ENCODE peak calls at places on chromosomes 7 and 10, in eight cellular contexts. A, F, V, R, T, Z, C and J are unnamed samples.

GRCh38 chr10:64271983-64272382 is 750.8 kb downstream of the REEP3 start:
- DNase-seq in A (peak), F (no peak), V (no peak), R (no peak), T (no peak), Z (peak), C (no peak), J (no peak)

GRCh38 chr10:7956508-7956907 is 98.0 kb upstream of the GATA3 start:
- DNase-seq in A (no peak), F (no peak), V (peak), R (no peak), T (no peak), Z (no peak), C (no peak), J (peak)

GRCh38 chr10:132645630-132646442 is 108.2 kb downstream of the INPP5A start:
- DNase-seq in A (no peak), F (no peak), V (no peak), R (no peak), T (peak), Z (peak), C (no peak), J (no peak)

GRCh38 chr10:102633282-102633681 is 11.0 kb upstream of the TRIM8 start:
- DNase-seq in A (no peak), F (peak), V (peak), R (no peak), T (peak), Z (peak), C (no peak), J (no peak)

GRCh38 chr10:97000487-97001182 is 168.5 kb downstream of the LCOR start:
- DNase-seq in A (peak), F (no peak), V (no peak), R (no peak), T (no peak), Z (peak), C (no peak), J (no peak)

GRCh38 chr7:36967387-36967786 is 243.1 kb upstream of the AOAH start:
- DNase-seq in A (peak), F (peak), V (no peak), R (no peak), T (peak), Z (peak), C (peak), J (no peak)

GRCh38 chr7:108836246-108836645 is 266.6 kb downstream of the DNAJB9 start:
- DNase-seq in A (no peak), F (no peak), V (no peak), R (no peak), T (no peak), Z (no peak), C (no peak), J (no peak)

GRCh38 chr7:55273186-55273980 is 91.8 kb upstream of the LANCL2 start:
- DNase-seq in A (no peak), F (no peak), V (no peak), R (no peak), T (no peak), Z (no peak), C (no peak), J (no peak)

GRCh38 chr10:59971915-59972314 is 65.6 kb upstream of the CCDC6 start:
- DNase-seq in A (no peak), F (no peak), V (no peak), R (no peak), T (no peak), Z (no peak), C (no peak), J (no peak)

GRCh38 chr7:13411641-13412040 is 577.8 kb downstream of the ETV1 start:
- DNase-seq in A (no peak), F (no peak), V (no peak), R (no peak), T (no peak), Z (no peak), C (no peak), J (no peak)

GRCh38 chr10:3873728-3874461 is 88.9 kb upstream of the KLF6 start:
- DNase-seq in A (peak), F (no peak), V (peak), R (peak), T (no peak), Z (no peak), C (peak), J (peak)

GRCh38 chr7:55561756-55562155 is 10.5 kb downstream of the VOPP1 start:
- DNase-seq in A (no peak), F (no peak), V (no peak), R (no peak), T (no peak), Z (no peak), C (no peak), J (no peak)

GRCh38 chr10:123558651-123559050 is 107.5 kb upstream of the GPR26 start:
- DNase-seq in A (peak), F (no peak), V (no peak), R (no peak), T (no peak), Z (peak), C (no peak), J (no peak)

GRCh38 chr7:16189026-16189715 is 232.2 kb downstream of the CRPPA start:
- DNase-seq in A (no peak), F (no peak), V (no peak), R (no peak), T (no peak), Z (no peak), C (no peak), J (peak)

GRCh38 chr10:9786101-9786500 is 1231.6 kb upstream of the CELF2 start:
- DNase-seq in A (no peak), F (no peak), V (no peak), R (no peak), T (no peak), Z (no peak), C (no peak), J (no peak)

GRCh38 chr10:78407009-78407711 is 373.5 kb downstream of the RPS24 start:
- DNase-seq in A (peak), F (peak), V (peak), R (no peak), T (peak), Z (peak), C (peak), J (peak)

DNA sequence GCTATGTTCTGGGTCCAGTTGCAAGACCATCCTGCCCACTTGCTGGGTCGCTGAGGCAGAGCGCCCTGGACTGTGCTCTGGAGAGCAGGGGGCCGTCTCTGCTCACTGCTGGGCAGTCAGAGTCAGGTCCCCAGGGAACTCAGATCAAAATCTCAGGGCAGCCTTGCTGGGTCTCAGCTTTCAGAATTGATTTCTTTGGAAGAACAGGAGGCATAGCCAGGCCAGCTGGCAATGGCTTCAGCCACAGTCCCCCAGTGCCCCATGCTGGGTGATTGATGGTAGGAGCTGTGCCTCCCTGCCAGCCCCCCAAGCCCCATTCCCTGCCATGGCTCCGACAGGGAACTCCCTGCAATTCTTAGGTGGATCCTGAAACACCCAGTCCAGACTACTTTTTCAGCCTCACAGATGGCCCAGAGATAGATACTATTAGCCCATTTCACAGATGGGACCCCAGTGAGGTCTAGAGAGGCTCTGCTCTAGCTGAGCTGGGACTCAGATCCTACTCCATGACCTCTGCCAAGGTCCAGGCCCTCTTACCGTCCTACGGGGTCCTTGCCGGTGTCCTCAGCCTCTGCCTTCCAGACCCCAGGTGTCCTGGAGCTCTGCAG is 470 bp downstream of the MMRN2 start:
- DNase-seq in A (no peak), F (no peak), V (no peak), R (no peak), T (peak), Z (peak), C (no peak), J (no peak)
- H3K4me3 ChIP-seq in A (no peak), F (peak), V (no peak), R (no peak), T (no peak), Z (no peak), C (no peak), J (no peak)

GRCh38 chr10:29616542-29616941 is 18.2 kb downstream of the SVIL start:
- DNase-seq in A (no peak), F (no peak), V (no peak), R (no peak), T (no peak), Z (peak), C (no peak), J (no peak)

GRCh38 chr10:29619273-29619672 is 15.5 kb downstream of the SVIL start:
- DNase-seq in A (no peak), F (no peak), V (no peak), R (no peak), T (no peak), Z (no peak), C (no peak), J (no peak)

GRCh38 chr10:29617880-29618340 is 16.9 kb downstream of the SVIL start:
- DNase-seq in A (no peak), F (no peak), V (no peak), R (no peak), T (no peak), Z (peak), C (no peak), J (no peak)

GRCh38 chr10:29620112-29620690 is 14.6 kb downstream of the SVIL start:
- DNase-seq in A (no peak), F (no peak), V (no peak), R (no peak), T (no peak), Z (peak), C (no peak), J (no peak)

DNA sequence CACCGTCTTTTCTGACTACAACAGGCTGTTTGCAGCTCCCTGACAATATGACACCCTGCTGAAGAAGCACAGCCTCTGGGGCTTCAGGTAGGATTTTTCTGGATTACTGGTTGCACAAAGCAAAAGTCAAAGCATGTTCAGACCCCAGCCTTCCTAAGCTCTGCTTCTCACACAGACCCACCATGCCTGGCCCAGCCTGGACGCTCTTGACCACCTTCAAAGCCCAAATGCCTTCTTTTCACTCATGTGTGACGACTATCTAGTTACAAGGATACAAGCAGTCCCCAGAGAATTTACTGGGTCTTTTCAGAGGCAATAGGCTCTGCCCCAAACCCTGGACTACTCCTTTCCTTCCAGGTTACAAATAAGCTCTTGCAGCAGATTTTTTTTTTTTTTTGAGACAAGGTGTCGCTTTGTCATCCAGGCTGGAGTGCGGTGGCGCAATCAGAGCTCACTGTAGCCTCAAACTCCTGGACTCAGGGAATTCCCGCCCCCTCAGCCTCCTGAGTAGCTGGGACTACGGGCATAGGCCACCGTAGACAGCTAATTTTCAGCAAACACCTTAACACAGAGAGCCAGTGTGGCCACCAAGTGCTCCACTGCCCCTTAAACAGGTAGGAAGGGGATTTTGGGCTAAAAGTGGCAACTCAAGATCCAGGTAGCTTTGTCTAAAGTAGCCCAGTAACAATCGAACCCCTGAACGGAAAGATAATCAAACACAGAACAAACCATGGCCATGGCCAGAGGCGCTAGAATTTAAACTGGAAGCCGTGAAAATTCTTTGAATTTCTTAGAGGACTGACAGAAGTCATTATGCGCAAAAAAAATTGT is 16.2 kb downstream of the SVIL start:
- DNase-seq in A (peak), F (peak), V (no peak), R (no peak), T (no peak), Z (peak), C (no peak), J (no peak)
- H3K4me3 ChIP-seq in A (no peak), F (no peak), V (no peak), R (no peak), T (no peak), Z (no peak), C (no peak), J (no peak)

GRCh38 chr7:4631021-4631663 is 51.0 kb upstream of the FOXK1 start:
- DNase-seq in A (no peak), F (no peak), V (no peak), R (no peak), T (no peak), Z (no peak), C (no peak), J (no peak)
- H3K4me3 ChIP-seq in A (peak), F (no peak), V (no peak), R (no peak), T (no peak), Z (no peak), C (no peak), J (no peak)

DNA sequence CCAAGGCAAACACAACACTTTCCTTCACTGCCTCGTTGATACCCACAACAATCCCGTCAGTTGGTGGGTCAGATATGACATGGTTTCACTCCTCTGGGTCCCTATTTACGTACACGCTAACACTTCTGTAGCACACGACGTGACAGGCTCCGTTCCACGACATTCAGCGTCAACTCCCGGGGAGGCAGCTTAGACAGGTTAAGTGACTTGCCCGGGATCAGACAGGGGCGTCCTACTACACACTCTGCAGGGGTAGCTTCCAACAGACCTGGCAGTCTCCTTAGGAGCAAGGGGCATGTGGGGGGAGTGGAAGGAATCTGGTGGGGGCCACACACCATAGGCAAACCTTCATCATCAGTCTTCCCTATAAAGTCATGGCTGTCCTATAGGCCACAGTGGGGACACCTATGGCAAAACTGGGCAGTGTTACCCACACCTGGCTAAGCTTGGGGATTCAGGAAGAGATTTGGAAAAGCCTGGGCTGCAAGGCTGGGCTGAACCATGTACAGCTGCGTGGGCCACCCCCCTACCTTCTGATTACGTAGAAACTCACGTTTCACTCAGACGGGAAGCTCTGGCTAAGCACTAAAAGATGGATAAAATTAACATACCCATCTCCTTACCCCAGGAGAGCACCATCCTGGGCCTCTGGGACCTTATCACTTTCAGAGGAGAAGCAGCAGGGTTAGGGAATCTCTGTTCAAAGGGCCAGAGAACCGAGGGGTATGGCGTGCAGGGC is 2.0 kb downstream of the TYSND1 start:
- DNase-seq in A (no peak), F (no peak), V (no peak), R (no peak), T (no peak), Z (no peak), C (no peak), J (no peak)
- H3K4me3 ChIP-seq in A (peak), F (no peak), V (peak), R (peak), T (no peak), Z (peak), C (no peak), J (no peak)

DNA sequence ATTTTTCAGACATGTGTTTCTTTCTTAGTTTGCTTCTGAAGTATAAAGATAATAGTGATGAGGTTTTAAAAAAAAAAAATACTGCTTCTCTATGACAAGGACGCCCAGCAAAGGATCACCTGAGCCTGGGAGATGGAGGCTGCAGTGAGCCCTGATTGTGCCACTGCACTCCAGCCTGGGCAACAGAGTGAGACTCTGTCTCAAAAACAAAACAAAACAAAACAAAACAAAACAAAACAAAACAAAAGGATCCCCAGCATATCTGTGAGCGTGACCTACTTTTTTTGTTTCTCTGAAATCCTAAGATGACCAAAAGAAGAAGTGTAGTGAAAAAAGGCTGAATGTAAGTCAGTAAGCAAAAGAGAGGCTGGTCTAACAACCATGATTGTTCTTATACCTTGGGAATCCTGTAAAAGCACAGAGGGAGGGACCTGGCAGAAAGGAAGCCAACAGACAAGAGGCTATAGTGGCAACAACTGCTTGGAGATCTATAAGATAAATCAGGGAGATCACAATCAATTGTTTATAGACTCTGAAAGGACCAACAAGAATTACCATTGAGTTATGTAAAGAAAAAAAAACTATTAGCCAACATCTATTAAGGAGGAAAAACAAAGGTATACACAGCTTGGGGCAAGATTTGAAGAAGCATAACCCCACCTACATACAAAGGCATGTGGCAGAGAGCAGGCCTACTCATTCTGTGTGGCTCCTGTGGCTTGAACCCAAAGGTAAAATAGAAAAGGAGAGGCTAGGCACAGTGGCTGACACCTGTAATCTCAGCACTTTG is 255.2 kb upstream of the KLF14 start:
- DNase-seq in A (no peak), F (no peak), V (no peak), R (no peak), T (no peak), Z (no peak), C (no peak), J (no peak)
- H3K4me3 ChIP-seq in A (no peak), F (no peak), V (peak), R (no peak), T (no peak), Z (no peak), C (no peak), J (no peak)

DNA sequence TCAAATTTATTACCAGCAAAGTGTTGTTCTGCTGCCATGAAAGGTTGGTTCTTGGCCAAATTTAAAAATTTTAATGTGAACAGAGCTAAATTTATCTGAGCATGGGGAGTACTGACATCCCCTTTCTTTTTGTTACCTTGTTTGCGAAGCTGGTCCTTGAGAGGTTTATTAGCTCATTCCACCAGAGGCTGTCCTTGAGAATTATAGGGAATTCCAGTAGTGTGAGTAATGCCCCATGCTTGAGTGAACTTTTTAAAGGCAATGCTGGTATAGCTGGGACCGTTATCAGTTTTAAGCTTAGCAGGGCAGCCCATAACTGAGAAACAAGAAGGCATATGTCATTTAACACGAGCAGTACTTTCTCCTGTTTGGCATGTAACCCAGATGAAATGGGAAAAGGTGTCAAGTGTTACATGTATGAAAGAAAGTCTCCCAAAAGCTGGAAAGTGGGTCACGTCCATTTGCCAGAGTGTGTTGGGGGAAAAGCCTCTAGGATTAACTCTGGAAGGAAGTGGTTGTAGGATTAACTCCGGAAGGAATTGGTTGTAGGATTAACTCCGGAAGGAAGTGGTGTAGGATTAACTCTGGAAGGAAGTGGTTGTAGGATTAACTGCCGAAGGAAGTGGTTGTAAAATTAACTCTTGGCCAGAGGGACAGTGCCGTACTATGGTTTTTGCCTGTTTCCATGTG is 37.3 kb upstream of the AKR1C2 start:
- DNase-seq in A (no peak), F (no peak), V (no peak), R (no peak), T (no peak), Z (no peak), C (no peak), J (peak)
- H3K4me3 ChIP-seq in A (no peak), F (no peak), V (no peak), R (no peak), T (peak), Z (no peak), C (no peak), J (no peak)

DNA sequence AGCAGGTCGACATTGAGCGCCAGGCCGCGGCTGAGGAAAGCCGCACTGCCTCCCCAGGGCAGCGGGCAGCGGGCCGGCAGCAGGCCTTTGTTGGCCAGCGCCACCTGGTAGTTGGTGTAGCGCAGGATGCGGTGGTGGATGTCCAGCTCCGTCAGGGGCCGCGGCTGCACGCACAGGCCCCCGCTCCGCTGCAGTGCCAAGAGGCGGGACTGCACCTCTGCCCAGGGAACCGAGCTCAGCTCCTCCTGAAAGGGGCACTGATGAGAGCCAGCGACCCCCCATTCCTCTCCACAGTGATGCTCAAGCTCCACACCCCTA is 5.2 kb downstream of the ATG9B start:
- DNase-seq in A (no peak), F (no peak), V (no peak), R (no peak), T (no peak), Z (no peak), C (no peak), J (no peak)
- H3K4me3 ChIP-seq in A (peak), F (no peak), V (no peak), R (no peak), T (no peak), Z (no peak), C (peak), J (no peak)

GRCh38 chr7:158141806-158142518 is 445.7 kb downstream of the PTPRN2 start:
- DNase-seq in A (no peak), F (no peak), V (no peak), R (no peak), T (no peak), Z (no peak), C (no peak), J (no peak)
- H3K4me3 ChIP-seq in A (no peak), F (no peak), V (no peak), R (no peak), T (no peak), Z (no peak), C (no peak), J (no peak)

GRCh38 chr10:87861566-87861952 is 1.8 kb downstream of the KLLN start:
- DNase-seq in A (peak), F (peak), V (no peak), R (no peak), T (peak), Z (no peak), C (no peak), J (no peak)

GRCh38 chr10:87860156-87860795 is 3.1 kb downstream of the KLLN start:
- DNase-seq in A (peak), F (no peak), V (peak), R (peak), T (no peak), Z (peak), C (no peak), J (peak)

GRCh38 chr10:87861953-87862643 is 1.2 kb downstream of the KLLN start:
- DNase-seq in A (peak), F (peak), V (peak), R (peak), T (peak), Z (peak), C (peak), J (peak)

GRCh38 chr10:87862644-87863101 is 660 bp downstream of the KLLN start:
- DNase-seq in A (no peak), F (no peak), V (peak), R (peak), T (no peak), Z (no peak), C (no peak), J (peak)

GRCh38 chr10:87861034-87861433 is 2.3 kb downstream of the KLLN start:
- DNase-seq in A (no peak), F (no peak), V (no peak), R (no peak), T (no peak), Z (no peak), C (no peak), J (no peak)
- H3K4me3 ChIP-seq in A (peak), F (no peak), V (peak), R (no peak), T (no peak), Z (peak), C (no peak), J (no peak)